ENCODE peak calls at places on chromosomes 4 and X, in five cellular contexts. One of them, this sample, is unnamed.

GRCh38 chr4:76306882-76307669 is 543 bp downstream of the STBD1 start:
- DNase-seq in tibial nerve: no peak
- DNase-seq in RWPE1: peak
- DNase-seq in AG04449: no peak
- DNase-seq in cardiac muscle cell: peak
- DNase-seq in this sample: peak

GRCh38 chr4:103498161-103499070 is 221.4 kb downstream of the TACR3 start:
- DNase-seq in tibial nerve: no peak
- DNase-seq in RWPE1: peak
- DNase-seq in AG04449: no peak
- DNase-seq in cardiac muscle cell: peak
- DNase-seq in this sample: peak

GRCh38 chr4:36823199-36823967 is 421.2 kb upstream of the NWD2 start:
- DNase-seq in tibial nerve: no peak
- DNase-seq in RWPE1: no peak
- DNase-seq in AG04449: no peak
- DNase-seq in cardiac muscle cell: no peak
- DNase-seq in this sample: no peak

GRCh38 chrX:56728321-56728720 is 722 bp upstream of the NBDY start:
- DNase-seq in tibial nerve: no peak
- DNase-seq in RWPE1: no peak
- DNase-seq in AG04449: no peak
- DNase-seq in cardiac muscle cell: peak
- DNase-seq in this sample: no peak

GRCh38 chrX:15215366-15215765 is 54.5 kb downstream of the ASB9 start:
- DNase-seq in tibial nerve: no peak
- DNase-seq in RWPE1: no peak
- DNase-seq in AG04449: no peak
- DNase-seq in cardiac muscle cell: no peak
- DNase-seq in this sample: no peak

GRCh38 chrX:78643106-78643505 is 16.0 kb downstream of the RTL3 start:
- DNase-seq in tibial nerve: no peak
- DNase-seq in RWPE1: no peak
- DNase-seq in AG04449: no peak
- DNase-seq in cardiac muscle cell: peak
- DNase-seq in this sample: no peak

GRCh38 chrX:32852203-32852602 is 359.1 kb downstream of the DMD start:
- DNase-seq in tibial nerve: no peak
- DNase-seq in RWPE1: no peak
- DNase-seq in AG04449: no peak
- DNase-seq in cardiac muscle cell: no peak
- DNase-seq in this sample: no peak

GRCh38 chr4:70508801-70509200 is 9.6 kb upstream of the AMTN start:
- DNase-seq in tibial nerve: no peak
- DNase-seq in RWPE1: no peak
- DNase-seq in AG04449: no peak
- DNase-seq in cardiac muscle cell: peak
- DNase-seq in this sample: peak

GRCh38 chrX:130696542-130696941 is 206.5 kb downstream of the ENOX2 start:
- DNase-seq in tibial nerve: no peak
- DNase-seq in RWPE1: no peak
- DNase-seq in AG04449: no peak
- DNase-seq in cardiac muscle cell: no peak
- DNase-seq in this sample: no peak

GRCh38 chr4:88296413-88297052 is 12.2 kb upstream of the PPM1K start:
- DNase-seq in tibial nerve: no peak
- DNase-seq in RWPE1: no peak
- DNase-seq in AG04449: no peak
- DNase-seq in cardiac muscle cell: no peak
- DNase-seq in this sample: no peak

GRCh38 chr4:87975466-87975865 is at the start of gene SPP1:
- DNase-seq in tibial nerve: no peak
- DNase-seq in RWPE1: no peak
- DNase-seq in AG04449: no peak
- DNase-seq in cardiac muscle cell: peak
- DNase-seq in this sample: no peak

GRCh38 chr4:40916218-40916555 is 166.4 kb downstream of the NSUN7 start:
- DNase-seq in tibial nerve: no peak
- DNase-seq in RWPE1: no peak
- DNase-seq in AG04449: peak
- DNase-seq in cardiac muscle cell: peak
- DNase-seq in this sample: no peak

GRCh38 chr4:60884545-60884944 is 315.6 kb upstream of the ADGRL3 start:
- DNase-seq in tibial nerve: no peak
- DNase-seq in RWPE1: no peak
- DNase-seq in AG04449: peak
- DNase-seq in cardiac muscle cell: peak
- DNase-seq in this sample: no peak

GRCh38 chrX:153411988-153412574 is 809 bp downstream of the ZFP92 start:
- DNase-seq in tibial nerve: no peak
- DNase-seq in RWPE1: no peak
- DNase-seq in AG04449: no peak
- DNase-seq in cardiac muscle cell: no peak
- DNase-seq in this sample: no peak

GRCh38 chr4:66911898-66912297 is 633.4 kb downstream of the CENPC start:
- DNase-seq in tibial nerve: no peak
- DNase-seq in RWPE1: peak
- DNase-seq in AG04449: no peak
- DNase-seq in cardiac muscle cell: peak
- DNase-seq in this sample: no peak

GRCh38 chr4:76305033-76305687 is 1.4 kb upstream of the STBD1 start:
- DNase-seq in tibial nerve: no peak
- DNase-seq in RWPE1: no peak
- DNase-seq in AG04449: no peak
- DNase-seq in cardiac muscle cell: no peak
- DNase-seq in this sample: no peak

GRCh38 chrX:108437789-108438623 is at the start of gene COL4A6:
- DNase-seq in tibial nerve: no peak
- DNase-seq in RWPE1: peak
- DNase-seq in AG04449: no peak
- DNase-seq in cardiac muscle cell: peak
- DNase-seq in this sample: no peak

GRCh38 chr4:81562093-81562492 is 90.4 kb upstream of the RASGEF1B start:
- DNase-seq in tibial nerve: no peak
- DNase-seq in RWPE1: no peak
- DNase-seq in AG04449: no peak
- DNase-seq in cardiac muscle cell: no peak
- DNase-seq in this sample: no peak

GRCh38 chr4:53905935-53906377 is 158.4 kb downstream of the CHIC2 start:
- DNase-seq in tibial nerve: no peak
- DNase-seq in RWPE1: no peak
- DNase-seq in AG04449: no peak
- DNase-seq in cardiac muscle cell: peak
- DNase-seq in this sample: no peak

GRCh38 chr4:107292979-107293378 is 256.9 kb upstream of the DKK2 start:
- DNase-seq in tibial nerve: no peak
- DNase-seq in RWPE1: no peak
- DNase-seq in AG04449: no peak
- DNase-seq in cardiac muscle cell: no peak
- DNase-seq in this sample: no peak

GRCh38 chrX:16851421-16851820 is 18.7 kb downstream of the RBBP7 start:
- DNase-seq in tibial nerve: no peak
- DNase-seq in RWPE1: no peak
- DNase-seq in AG04449: no peak
- DNase-seq in cardiac muscle cell: no peak
- DNase-seq in this sample: no peak

GRCh38 chr4:84920591-84920990 is 45.9 kb downstream of the WDFY3 start:
- DNase-seq in tibial nerve: no peak
- DNase-seq in RWPE1: peak
- DNase-seq in AG04449: no peak
- DNase-seq in cardiac muscle cell: peak
- DNase-seq in this sample: peak

GRCh38 chr4:165433529-165433928 is 54.7 kb downstream of the CPE start:
- DNase-seq in tibial nerve: no peak
- DNase-seq in RWPE1: no peak
- DNase-seq in AG04449: no peak
- DNase-seq in cardiac muscle cell: no peak
- DNase-seq in this sample: no peak

GRCh38 chr4:126445596-126445995 is 1130.8 kb downstream of the FAT4 start:
- DNase-seq in tibial nerve: no peak
- DNase-seq in RWPE1: no peak
- DNase-seq in AG04449: no peak
- DNase-seq in cardiac muscle cell: no peak
- DNase-seq in this sample: no peak

GRCh38 chrX:126456136-126456535 is 96.5 kb downstream of the DCAF12L1 start:
- DNase-seq in tibial nerve: no peak
- DNase-seq in RWPE1: no peak
- DNase-seq in AG04449: no peak
- DNase-seq in cardiac muscle cell: no peak
- DNase-seq in this sample: no peak

GRCh38 chr4:32161382-32161781 is 1441.2 kb downstream of the PCDH7 start:
- DNase-seq in tibial nerve: no peak
- DNase-seq in RWPE1: peak
- DNase-seq in AG04449: no peak
- DNase-seq in cardiac muscle cell: peak
- DNase-seq in this sample: no peak

GRCh38 chr4:9898596-9899345 is 117.3 kb downstream of the DRD5 start:
- DNase-seq in tibial nerve: no peak
- DNase-seq in RWPE1: peak
- DNase-seq in AG04449: no peak
- DNase-seq in cardiac muscle cell: peak
- DNase-seq in this sample: no peak

DNA sequence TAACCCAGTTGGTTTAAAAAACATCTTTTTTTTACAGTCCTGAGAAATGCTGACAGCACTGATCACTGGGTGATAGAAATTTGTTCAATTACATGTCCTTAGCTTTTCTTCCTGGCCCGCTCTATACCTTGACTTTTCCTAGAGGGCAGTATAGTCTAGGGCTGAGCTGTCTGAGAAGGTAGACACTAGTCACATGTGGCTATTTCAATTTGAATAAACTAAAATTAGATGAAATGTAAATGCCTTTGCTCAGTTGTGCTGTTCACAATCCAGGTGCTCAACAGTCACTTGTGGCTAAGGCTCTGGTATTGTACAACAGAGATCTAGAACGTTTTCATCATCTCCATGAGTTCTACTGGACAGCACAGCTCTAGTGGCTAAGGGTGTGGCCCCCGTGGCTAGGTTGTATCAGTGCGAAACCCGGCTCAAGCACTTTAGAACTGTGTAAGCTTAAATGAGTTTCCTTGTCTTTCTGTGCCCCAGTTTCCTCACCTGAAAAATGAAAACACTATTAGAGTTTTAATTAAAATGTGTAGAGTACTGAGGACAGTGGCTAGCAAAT is 111.6 kb upstream of the WDR17 start:
- DNase-seq in tibial nerve: no peak
- DNase-seq in RWPE1: peak
- DNase-seq in AG04449: no peak
- DNase-seq in cardiac muscle cell: no peak
- DNase-seq in this sample: no peak
- TF ChIP-seq CTCF in tibial nerve: no peak
- TF ChIP-seq CTCF in RWPE1: no peak
- TF ChIP-seq CTCF in AG04449: no peak
- TF ChIP-seq CTCF in cardiac muscle cell: no peak
- TF ChIP-seq CTCF in this sample: peak

GRCh38 chr4:118865091-118865708 is 23.5 kb upstream of the SYNPO2 start:
- DNase-seq in tibial nerve: no peak
- DNase-seq in RWPE1: peak
- DNase-seq in AG04449: no peak
- DNase-seq in cardiac muscle cell: peak
- DNase-seq in this sample: no peak
- TF ChIP-seq CTCF in tibial nerve: peak
- TF ChIP-seq CTCF in RWPE1: peak
- TF ChIP-seq CTCF in AG04449: peak
- TF ChIP-seq CTCF in cardiac muscle cell: peak
- TF ChIP-seq CTCF in this sample: peak

DNA sequence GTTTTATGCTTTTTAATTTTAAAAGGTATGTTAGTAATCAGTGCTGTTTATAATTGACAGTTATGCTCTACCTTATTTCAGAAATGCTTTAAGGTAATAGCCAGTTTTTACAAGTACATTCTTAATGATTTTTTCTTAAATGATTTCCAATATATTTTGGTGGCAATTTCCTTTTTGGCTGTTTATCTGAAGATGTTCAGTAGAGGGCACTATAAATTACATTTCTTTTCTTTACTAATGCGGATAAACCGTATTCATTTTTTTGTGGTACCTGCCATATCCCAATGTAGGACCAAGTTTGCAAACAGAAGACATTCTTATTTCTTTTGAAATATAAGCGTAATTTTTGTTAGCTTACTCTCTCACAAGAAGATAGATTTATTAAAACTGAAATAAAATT is 65.4 kb downstream of the CCKAR start:
- DNase-seq in tibial nerve: no peak
- DNase-seq in RWPE1: no peak
- DNase-seq in AG04449: no peak
- DNase-seq in cardiac muscle cell: no peak
- DNase-seq in this sample: no peak
- TF ChIP-seq CTCF in tibial nerve: peak
- TF ChIP-seq CTCF in RWPE1: no peak
- TF ChIP-seq CTCF in AG04449: no peak
- TF ChIP-seq CTCF in cardiac muscle cell: peak
- TF ChIP-seq CTCF in this sample: peak

GRCh38 chrX:11535156-11535919 is 130.4 kb downstream of the ARHGAP6 start:
- DNase-seq in tibial nerve: no peak
- DNase-seq in RWPE1: no peak
- DNase-seq in AG04449: no peak
- DNase-seq in cardiac muscle cell: no peak
- DNase-seq in this sample: no peak

GRCh38 chrX:11543249-11543648 is 122.5 kb downstream of the ARHGAP6 start:
- DNase-seq in tibial nerve: no peak
- DNase-seq in RWPE1: no peak
- DNase-seq in AG04449: no peak
- DNase-seq in cardiac muscle cell: no peak
- DNase-seq in this sample: no peak

GRCh38 chrX:11537141-11537540 is 128.6 kb downstream of the ARHGAP6 start:
- DNase-seq in tibial nerve: no peak
- DNase-seq in RWPE1: no peak
- DNase-seq in AG04449: no peak
- DNase-seq in cardiac muscle cell: no peak
- DNase-seq in this sample: no peak

GRCh38 chrX:11541510-11541909 is 124.2 kb downstream of the ARHGAP6 start:
- DNase-seq in tibial nerve: no peak
- DNase-seq in RWPE1: no peak
- DNase-seq in AG04449: no peak
- DNase-seq in cardiac muscle cell: peak
- DNase-seq in this sample: no peak

DNA sequence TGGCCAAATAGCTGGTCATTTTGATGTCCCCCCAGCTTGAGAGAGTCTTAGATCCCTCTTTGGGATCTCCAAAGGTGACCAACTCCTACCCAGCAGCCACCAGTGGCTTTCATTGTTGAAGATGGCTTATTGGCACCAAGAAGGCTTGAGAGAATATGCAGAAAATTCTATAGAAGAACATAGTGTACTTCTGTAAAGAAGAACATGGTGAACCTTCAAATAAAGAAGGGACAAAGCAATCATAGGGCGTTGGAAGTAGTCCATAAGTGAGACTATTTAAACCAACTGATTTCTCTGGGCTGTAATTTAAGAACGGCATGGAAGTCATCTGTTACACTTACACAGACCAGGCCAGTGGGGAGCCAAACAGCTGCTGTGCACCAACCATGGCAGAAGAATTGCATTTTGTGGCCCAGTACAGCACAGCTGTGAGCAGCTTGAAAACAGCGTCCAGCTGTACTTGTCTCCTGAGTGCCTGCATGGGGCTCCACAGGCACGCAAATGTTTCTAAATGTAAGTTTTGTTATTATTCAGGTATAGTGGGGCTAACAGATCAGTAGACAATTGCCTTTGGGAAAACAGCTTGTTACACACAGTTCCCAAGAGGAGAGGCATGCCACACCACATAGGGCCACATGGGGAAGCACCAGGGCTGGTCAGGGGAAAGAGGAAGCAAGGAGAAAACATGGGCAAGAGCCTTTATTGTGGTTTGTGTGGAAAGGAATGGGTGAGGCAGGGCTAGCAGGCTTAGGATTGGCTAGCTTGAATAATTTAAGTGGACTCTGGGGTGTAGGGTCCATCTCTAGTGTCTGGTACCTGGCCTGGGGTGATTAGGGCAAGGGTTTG is 125.0 kb downstream of the ARHGAP6 start:
- DNase-seq in tibial nerve: no peak
- DNase-seq in RWPE1: no peak
- DNase-seq in AG04449: no peak
- DNase-seq in cardiac muscle cell: peak
- DNase-seq in this sample: no peak
- TF ChIP-seq CTCF in tibial nerve: no peak
- TF ChIP-seq CTCF in RWPE1: no peak
- TF ChIP-seq CTCF in AG04449: peak
- TF ChIP-seq CTCF in cardiac muscle cell: peak
- TF ChIP-seq CTCF in this sample: peak